ENCODE peak calls at places on chromosomes 12 and 14, in five cellular contexts. One of them, this sample, is unnamed. For H3K9me3, the result is how much of the 10 kb centered on the place peaks cover.

GRCh38 chr14:65483647-65484046 is 71.1 kb downstream of the FUT8 start:
- DNase-seq in T-helper 17 cell: no peak
- DNase-seq in CD8-positive, alpha-beta T cell: no peak
- DNase-seq in pancreas: no peak
- DNase-seq in psoas muscle: no peak
- DNase-seq in this sample: no peak

GRCh38 chr12:26760657-26761293 is 72.2 kb downstream of the ITPR2 start:
- DNase-seq in T-helper 17 cell: no peak
- DNase-seq in CD8-positive, alpha-beta T cell: no peak
- DNase-seq in pancreas: no peak
- DNase-seq in psoas muscle: no peak
- DNase-seq in this sample: no peak

GRCh38 chr12:52419656-52420055 is 13.5 kb upstream of the KRT82 start:
- DNase-seq in T-helper 17 cell: no peak
- DNase-seq in CD8-positive, alpha-beta T cell: no peak
- DNase-seq in pancreas: no peak
- DNase-seq in psoas muscle: no peak
- DNase-seq in this sample: no peak

GRCh38 chr14:21089271-21089670 is 9.2 kb downstream of the ZNF219 start:
- DNase-seq in T-helper 17 cell: no peak
- DNase-seq in CD8-positive, alpha-beta T cell: no peak
- DNase-seq in pancreas: no peak
- DNase-seq in psoas muscle: no peak
- DNase-seq in this sample: no peak

GRCh38 chr14:50225067-50225973 is 6.1 kb downstream of the SOS2 start:
- DNase-seq in T-helper 17 cell: no peak
- DNase-seq in CD8-positive, alpha-beta T cell: no peak
- DNase-seq in pancreas: no peak
- DNase-seq in psoas muscle: no peak
- DNase-seq in this sample: peak

GRCh38 chr14:99001241-99001640 is 270.8 kb downstream of the BCL11B start:
- DNase-seq in T-helper 17 cell: no peak
- DNase-seq in CD8-positive, alpha-beta T cell: no peak
- DNase-seq in pancreas: no peak
- DNase-seq in psoas muscle: no peak
- DNase-seq in this sample: no peak

GRCh38 chr12:24746021-24746671 is 202.8 kb downstream of the BCAT1 start:
- DNase-seq in T-helper 17 cell: no peak
- DNase-seq in CD8-positive, alpha-beta T cell: no peak
- DNase-seq in pancreas: no peak
- DNase-seq in psoas muscle: no peak
- DNase-seq in this sample: no peak

GRCh38 chr14:69487771-69488170 is 3.2 kb downstream of the PLEKHD1 start:
- DNase-seq in T-helper 17 cell: no peak
- DNase-seq in CD8-positive, alpha-beta T cell: no peak
- DNase-seq in pancreas: no peak
- DNase-seq in psoas muscle: no peak
- DNase-seq in this sample: no peak

GRCh38 chr12:49619286-49619685 is 4.1 kb upstream of the PRPF40B start:
- DNase-seq in T-helper 17 cell: no peak
- DNase-seq in CD8-positive, alpha-beta T cell: no peak
- DNase-seq in pancreas: no peak
- DNase-seq in psoas muscle: no peak
- DNase-seq in this sample: no peak

GRCh38 chr12:22101749-22102243 is 55.8 kb downstream of the CMAS start:
- DNase-seq in T-helper 17 cell: no peak
- DNase-seq in CD8-positive, alpha-beta T cell: no peak
- DNase-seq in pancreas: no peak
- DNase-seq in psoas muscle: peak
- DNase-seq in this sample: peak

GRCh38 chr12:131471271-131471905 is 239.5 kb upstream of the SFSWAP start:
- DNase-seq in T-helper 17 cell: no peak
- DNase-seq in CD8-positive, alpha-beta T cell: no peak
- DNase-seq in pancreas: no peak
- DNase-seq in psoas muscle: no peak
- DNase-seq in this sample: no peak

GRCh38 chr12:131477613-131478012 is 233.3 kb upstream of the SFSWAP start:
- DNase-seq in T-helper 17 cell: no peak
- DNase-seq in CD8-positive, alpha-beta T cell: no peak
- DNase-seq in pancreas: no peak
- DNase-seq in psoas muscle: no peak
- DNase-seq in this sample: no peak

GRCh38 chr12:131471946-131472732 is 238.8 kb upstream of the SFSWAP start:
- DNase-seq in T-helper 17 cell: no peak
- DNase-seq in CD8-positive, alpha-beta T cell: no peak
- DNase-seq in pancreas: no peak
- DNase-seq in psoas muscle: no peak
- DNase-seq in this sample: no peak

GRCh38 chr12:131473261-131473660 is 237.6 kb upstream of the SFSWAP start:
- DNase-seq in T-helper 17 cell: no peak
- DNase-seq in CD8-positive, alpha-beta T cell: no peak
- DNase-seq in pancreas: no peak
- DNase-seq in psoas muscle: no peak
- DNase-seq in this sample: no peak

DNA sequence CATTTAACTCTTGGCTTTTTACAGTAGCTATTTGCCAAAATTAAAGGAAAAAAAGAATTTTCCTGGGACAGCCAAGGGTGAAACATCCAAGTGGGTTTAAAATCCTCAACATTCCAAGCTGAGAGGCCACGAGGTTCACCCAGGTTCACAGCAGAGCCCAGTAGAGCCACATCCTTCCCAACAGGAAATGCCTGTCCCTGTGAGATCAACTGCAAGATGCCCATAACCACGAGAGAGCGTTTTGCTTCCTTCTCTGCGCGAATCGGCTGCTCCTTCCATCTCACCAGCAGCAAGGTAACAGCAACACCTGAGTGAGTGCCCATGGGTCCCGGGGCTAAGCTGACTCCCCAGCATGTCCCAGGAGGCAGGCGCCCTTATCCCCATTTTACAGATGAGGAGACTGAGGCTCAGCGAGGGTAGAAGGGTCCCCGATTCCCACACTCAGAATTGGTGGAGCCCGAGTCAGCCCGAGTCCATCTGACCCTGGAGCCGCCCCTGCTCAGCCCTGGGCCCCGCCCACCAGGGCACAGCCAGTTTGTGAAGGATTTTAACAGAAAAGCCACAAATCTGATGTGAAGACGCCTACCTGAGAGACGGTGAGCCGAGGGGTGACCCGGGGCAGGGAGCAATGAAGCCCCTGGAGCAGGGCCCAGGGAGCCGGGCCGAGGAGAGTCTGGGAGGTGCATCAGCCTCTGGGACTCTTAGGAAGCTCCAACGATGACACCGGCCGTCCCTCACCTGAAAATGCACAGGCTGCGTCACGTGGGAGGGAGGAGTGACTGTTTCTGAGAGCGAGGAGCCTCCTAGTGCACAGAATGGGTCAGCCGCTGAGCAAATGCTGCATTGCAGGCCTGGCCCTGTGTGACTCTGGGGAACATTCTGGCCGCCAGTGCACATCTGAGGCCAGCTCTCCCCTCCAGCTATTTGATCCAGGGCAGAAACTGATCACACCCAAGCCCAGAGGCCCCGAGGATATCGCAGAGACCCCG is 236.9 kb upstream of the SFSWAP start:
- DNase-seq in T-helper 17 cell: no peak
- DNase-seq in CD8-positive, alpha-beta T cell: no peak
- DNase-seq in pancreas: no peak
- DNase-seq in psoas muscle: no peak
- DNase-seq in this sample: no peak
- H3K9me3 ChIP-seq in T-helper 17 cell: under half
- H3K9me3 ChIP-seq in CD8-positive, alpha-beta T cell: under half
- H3K9me3 ChIP-seq in pancreas: under half
- H3K9me3 ChIP-seq in psoas muscle: under half
- H3K9me3 ChIP-seq in this sample: under half

GRCh38 chr14:66652736-66653135 is 144.8 kb downstream of the GPHN start:
- DNase-seq in T-helper 17 cell: no peak
- DNase-seq in CD8-positive, alpha-beta T cell: no peak
- DNase-seq in pancreas: no peak
- DNase-seq in psoas muscle: no peak
- DNase-seq in this sample: no peak

GRCh38 chr14:66662374-66662773 is 154.4 kb downstream of the GPHN start:
- DNase-seq in T-helper 17 cell: no peak
- DNase-seq in CD8-positive, alpha-beta T cell: no peak
- DNase-seq in pancreas: no peak
- DNase-seq in psoas muscle: no peak
- DNase-seq in this sample: no peak

GRCh38 chr14:66657780-66658179 is 149.8 kb downstream of the GPHN start:
- DNase-seq in T-helper 17 cell: no peak
- DNase-seq in CD8-positive, alpha-beta T cell: no peak
- DNase-seq in pancreas: no peak
- DNase-seq in psoas muscle: no peak
- DNase-seq in this sample: no peak
- H3K9me3 ChIP-seq in T-helper 17 cell: under half
- H3K9me3 ChIP-seq in CD8-positive, alpha-beta T cell: under half
- H3K9me3 ChIP-seq in pancreas: under half
- H3K9me3 ChIP-seq in psoas muscle: under half
- H3K9me3 ChIP-seq in this sample: under half

DNA sequence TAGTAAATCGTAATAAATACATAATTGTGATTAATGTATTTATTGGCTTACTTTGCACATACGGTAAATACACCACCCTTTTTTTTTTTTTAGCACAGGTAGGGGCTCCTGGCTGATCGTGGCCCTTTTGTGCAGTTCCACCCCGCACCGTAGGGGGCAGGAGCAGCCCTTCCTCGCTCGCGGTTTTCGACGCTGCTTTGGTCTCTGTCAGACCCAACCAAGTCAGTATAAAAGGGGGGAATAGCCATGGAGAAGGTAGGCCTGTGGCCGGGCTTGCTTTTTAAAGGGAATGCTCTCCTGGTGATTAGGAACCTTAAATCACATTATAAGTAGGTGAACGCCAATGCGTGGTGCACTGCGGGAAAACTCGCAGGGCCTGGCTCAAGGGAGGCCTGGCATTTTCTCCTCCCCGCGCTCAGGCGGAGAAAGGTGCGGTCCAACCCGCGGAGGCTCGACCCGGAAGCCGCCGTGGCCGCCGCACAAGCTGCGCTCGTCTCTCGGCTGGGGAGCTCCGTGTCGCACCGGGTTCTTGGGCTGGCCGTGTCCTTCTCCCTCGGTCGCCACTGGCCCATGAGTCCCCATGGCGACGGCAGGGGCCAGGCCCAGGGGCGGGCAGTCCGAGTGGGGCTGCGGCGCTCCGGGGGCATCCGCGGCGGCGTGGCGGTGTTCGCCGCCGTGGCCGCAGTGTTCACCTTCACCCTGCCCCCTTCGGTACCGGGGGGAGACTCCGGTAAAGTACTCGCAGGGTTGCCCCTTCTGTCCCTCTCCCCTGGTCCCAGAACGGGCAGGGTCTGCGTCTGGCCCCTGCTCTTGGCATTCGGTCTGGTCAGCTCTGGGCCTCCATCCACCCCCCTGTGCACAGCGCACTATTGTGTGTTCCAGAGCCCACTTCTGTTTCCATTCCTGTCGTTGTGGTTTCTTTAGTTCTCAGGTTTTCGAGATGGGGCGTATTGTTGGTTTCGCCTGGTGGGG is at the start of gene TMEM260:
- DNase-seq in T-helper 17 cell: peak
- DNase-seq in CD8-positive, alpha-beta T cell: peak
- DNase-seq in pancreas: peak
- DNase-seq in psoas muscle: peak
- DNase-seq in this sample: peak
- H3K9me3 ChIP-seq in T-helper 17 cell: under half
- H3K9me3 ChIP-seq in CD8-positive, alpha-beta T cell: under half
- H3K9me3 ChIP-seq in pancreas: under half
- H3K9me3 ChIP-seq in psoas muscle: under half
- H3K9me3 ChIP-seq in this sample: under half

GRCh38 chr14:25340882-25341281 is 290.9 kb upstream of the STXBP6 start:
- DNase-seq in T-helper 17 cell: no peak
- DNase-seq in CD8-positive, alpha-beta T cell: no peak
- DNase-seq in pancreas: no peak
- DNase-seq in psoas muscle: no peak
- DNase-seq in this sample: no peak
- H3K9me3 ChIP-seq in T-helper 17 cell: under half
- H3K9me3 ChIP-seq in CD8-positive, alpha-beta T cell: under half
- H3K9me3 ChIP-seq in pancreas: under half
- H3K9me3 ChIP-seq in psoas muscle: under half
- H3K9me3 ChIP-seq in this sample: under half

DNA sequence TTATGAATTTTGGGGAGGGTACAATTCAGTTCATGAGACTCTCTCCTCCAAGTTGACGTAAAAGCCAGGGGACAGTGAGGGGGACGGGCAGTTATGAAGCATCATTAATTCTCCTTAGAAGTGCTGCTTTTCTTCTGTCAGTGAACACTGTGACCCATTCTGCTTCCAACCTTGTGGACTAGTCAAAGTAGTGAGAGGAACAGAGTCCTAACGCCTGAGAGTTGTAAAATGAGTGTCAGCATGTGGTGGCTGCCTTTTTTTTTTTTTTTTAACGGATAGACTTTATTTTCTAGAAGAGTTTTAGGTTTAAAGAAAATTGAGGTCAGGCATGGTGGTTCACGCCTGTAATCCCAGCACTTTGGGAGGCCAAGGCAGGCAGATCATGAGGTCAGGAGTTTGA is 15.5 kb downstream of the RESF1 start:
- DNase-seq in T-helper 17 cell: no peak
- DNase-seq in CD8-positive, alpha-beta T cell: no peak
- DNase-seq in pancreas: no peak
- DNase-seq in psoas muscle: no peak
- DNase-seq in this sample: no peak
- H3K9me3 ChIP-seq in T-helper 17 cell: under half
- H3K9me3 ChIP-seq in CD8-positive, alpha-beta T cell: under half
- H3K9me3 ChIP-seq in pancreas: under half
- H3K9me3 ChIP-seq in psoas muscle: under half
- H3K9me3 ChIP-seq in this sample: under half

GRCh38 chr14:33404964-33405574 is 466.4 kb downstream of the NPAS3 start:
- DNase-seq in T-helper 17 cell: no peak
- DNase-seq in CD8-positive, alpha-beta T cell: no peak
- DNase-seq in pancreas: no peak
- DNase-seq in psoas muscle: no peak
- DNase-seq in this sample: no peak
- H3K9me3 ChIP-seq in T-helper 17 cell: under half
- H3K9me3 ChIP-seq in CD8-positive, alpha-beta T cell: under half
- H3K9me3 ChIP-seq in pancreas: under half
- H3K9me3 ChIP-seq in psoas muscle: under half
- H3K9me3 ChIP-seq in this sample: under half

This sample was measured in heart left ventricle.